ENCODE peak calls at places on chromosomes 12 and 14, in ten cellular contexts. One of them, this sample, is unnamed.

GRCh38 chr14:59897757-59898383 is 22.1 kb upstream of the LRRC9 start:
- DNase-seq in cerebellum: peak; percentile 37
- DNase-seq in NCI-H524: peak; percentile 68
- DNase-seq in stimulated activated CD4-positive, alpha-beta T cell treated with anti-CD3 and anti-CD28 coated beads, Interleukin-1b, Interleukin-23, amount 100 ng/mL, for 1 hour: no peak
- DNase-seq in kidney epithelial cell: no peak
- DNase-seq in Right ventricle myocardium superior: no peak
- DNase-seq in CD14-positive monocyte: peak; percentile 43
- DNase-seq in dermis blood vessel endothelial cell: peak; percentile 73
- DNase-seq in EH: peak; percentile 7
- DNase-seq in activated CD4-positive, alpha-beta T cell treated with anti-CD3 and anti-CD28 coated beads for 4 hours: no peak
- DNase-seq in this sample: peak; percentile 28

GRCh38 chr14:50395448-50395847 is 1.2 kb downstream of the CDKL1 start:
- DNase-seq in cerebellum: no peak
- DNase-seq in NCI-H524: no peak
- DNase-seq in stimulated activated CD4-positive, alpha-beta T cell treated with anti-CD3 and anti-CD28 coated beads, Interleukin-1b, Interleukin-23, amount 100 ng/mL, for 1 hour: no peak
- DNase-seq in kidney epithelial cell: no peak
- DNase-seq in Right ventricle myocardium superior: no peak
- DNase-seq in CD14-positive monocyte: no peak
- DNase-seq in dermis blood vessel endothelial cell: no peak
- DNase-seq in EH: peak; percentile 11
- DNase-seq in activated CD4-positive, alpha-beta T cell treated with anti-CD3 and anti-CD28 coated beads for 4 hours: no peak
- DNase-seq in this sample: peak; percentile 59

GRCh38 chr12:42862055-42862454 is 272.5 kb upstream of the PRICKLE1 start:
- DNase-seq in cerebellum: no peak
- DNase-seq in NCI-H524: no peak
- DNase-seq in stimulated activated CD4-positive, alpha-beta T cell treated with anti-CD3 and anti-CD28 coated beads, Interleukin-1b, Interleukin-23, amount 100 ng/mL, for 1 hour: no peak
- DNase-seq in kidney epithelial cell: peak; percentile 85
- DNase-seq in Right ventricle myocardium superior: no peak
- DNase-seq in CD14-positive monocyte: no peak
- DNase-seq in dermis blood vessel endothelial cell: peak; percentile 3
- DNase-seq in EH: peak; percentile 34
- DNase-seq in activated CD4-positive, alpha-beta T cell treated with anti-CD3 and anti-CD28 coated beads for 4 hours: no peak
- DNase-seq in this sample: no peak

GRCh38 chr14:102907980-102908730 is 14.3 kb upstream of the AMN start:
- DNase-seq in cerebellum: no peak
- DNase-seq in NCI-H524: no peak
- DNase-seq in stimulated activated CD4-positive, alpha-beta T cell treated with anti-CD3 and anti-CD28 coated beads, Interleukin-1b, Interleukin-23, amount 100 ng/mL, for 1 hour: no peak
- DNase-seq in kidney epithelial cell: no peak
- DNase-seq in Right ventricle myocardium superior: peak; percentile 41
- DNase-seq in CD14-positive monocyte: peak; percentile 43
- DNase-seq in dermis blood vessel endothelial cell: no peak
- DNase-seq in EH: no peak
- DNase-seq in activated CD4-positive, alpha-beta T cell treated with anti-CD3 and anti-CD28 coated beads for 4 hours: no peak
- DNase-seq in this sample: no peak

GRCh38 chr12:115930336-115930735 is 347.2 kb downstream of the MED13L start:
- DNase-seq in cerebellum: no peak
- DNase-seq in NCI-H524: no peak
- DNase-seq in stimulated activated CD4-positive, alpha-beta T cell treated with anti-CD3 and anti-CD28 coated beads, Interleukin-1b, Interleukin-23, amount 100 ng/mL, for 1 hour: no peak
- DNase-seq in kidney epithelial cell: no peak
- DNase-seq in Right ventricle myocardium superior: no peak
- DNase-seq in CD14-positive monocyte: no peak
- DNase-seq in dermis blood vessel endothelial cell: no peak
- DNase-seq in EH: no peak
- DNase-seq in activated CD4-positive, alpha-beta T cell treated with anti-CD3 and anti-CD28 coated beads for 4 hours: no peak
- DNase-seq in this sample: no peak

GRCh38 chr12:11798856-11799530 is 149.5 kb downstream of the ETV6 start:
- DNase-seq in cerebellum: no peak
- DNase-seq in NCI-H524: no peak
- DNase-seq in stimulated activated CD4-positive, alpha-beta T cell treated with anti-CD3 and anti-CD28 coated beads, Interleukin-1b, Interleukin-23, amount 100 ng/mL, for 1 hour: no peak
- DNase-seq in kidney epithelial cell: peak; percentile 83
- DNase-seq in Right ventricle myocardium superior: no peak
- DNase-seq in CD14-positive monocyte: no peak
- DNase-seq in dermis blood vessel endothelial cell: peak; percentile 97
- DNase-seq in EH: peak; percentile 98
- DNase-seq in activated CD4-positive, alpha-beta T cell treated with anti-CD3 and anti-CD28 coated beads for 4 hours: no peak
- DNase-seq in this sample: peak; percentile 74

GRCh38 chr12:26832817-26833691 is at the start of gene ITPR2:
- DNase-seq in cerebellum: peak; percentile 81
- DNase-seq in NCI-H524: peak; percentile 91
- DNase-seq in stimulated activated CD4-positive, alpha-beta T cell treated with anti-CD3 and anti-CD28 coated beads, Interleukin-1b, Interleukin-23, amount 100 ng/mL, for 1 hour: peak; percentile 88
- DNase-seq in kidney epithelial cell: peak; percentile 41
- DNase-seq in Right ventricle myocardium superior: peak; percentile 96
- DNase-seq in CD14-positive monocyte: peak; percentile 88
- DNase-seq in dermis blood vessel endothelial cell: peak; percentile 89
- DNase-seq in EH: peak; percentile 93
- DNase-seq in activated CD4-positive, alpha-beta T cell treated with anti-CD3 and anti-CD28 coated beads for 4 hours: peak; percentile 91
- DNase-seq in this sample: peak; percentile 95

GRCh38 chr12:11718768-11719253 is 69.3 kb downstream of the ETV6 start:
- DNase-seq in cerebellum: no peak
- DNase-seq in NCI-H524: no peak
- DNase-seq in stimulated activated CD4-positive, alpha-beta T cell treated with anti-CD3 and anti-CD28 coated beads, Interleukin-1b, Interleukin-23, amount 100 ng/mL, for 1 hour: no peak
- DNase-seq in kidney epithelial cell: peak; percentile 56
- DNase-seq in Right ventricle myocardium superior: no peak
- DNase-seq in CD14-positive monocyte: no peak
- DNase-seq in dermis blood vessel endothelial cell: peak; percentile 70
- DNase-seq in EH: peak; percentile 84
- DNase-seq in activated CD4-positive, alpha-beta T cell treated with anti-CD3 and anti-CD28 coated beads for 4 hours: no peak
- DNase-seq in this sample: peak; percentile 92

GRCh38 chr14:44966601-44967336 is 4.8 kb downstream of the TOGARAM1 start:
- DNase-seq in cerebellum: no peak
- DNase-seq in NCI-H524: no peak
- DNase-seq in stimulated activated CD4-positive, alpha-beta T cell treated with anti-CD3 and anti-CD28 coated beads, Interleukin-1b, Interleukin-23, amount 100 ng/mL, for 1 hour: no peak
- DNase-seq in kidney epithelial cell: no peak
- DNase-seq in Right ventricle myocardium superior: no peak
- DNase-seq in CD14-positive monocyte: no peak
- DNase-seq in dermis blood vessel endothelial cell: no peak
- DNase-seq in EH: no peak
- DNase-seq in activated CD4-positive, alpha-beta T cell treated with anti-CD3 and anti-CD28 coated beads for 4 hours: no peak
- DNase-seq in this sample: peak; percentile 13

GRCh38 chr14:35944847-35945246 is 118.7 kb downstream of the BRMS1L start:
- DNase-seq in cerebellum: no peak
- DNase-seq in NCI-H524: peak; percentile 15
- DNase-seq in stimulated activated CD4-positive, alpha-beta T cell treated with anti-CD3 and anti-CD28 coated beads, Interleukin-1b, Interleukin-23, amount 100 ng/mL, for 1 hour: no peak
- DNase-seq in kidney epithelial cell: no peak
- DNase-seq in Right ventricle myocardium superior: no peak
- DNase-seq in CD14-positive monocyte: no peak
- DNase-seq in dermis blood vessel endothelial cell: peak; percentile 2
- DNase-seq in EH: no peak
- DNase-seq in activated CD4-positive, alpha-beta T cell treated with anti-CD3 and anti-CD28 coated beads for 4 hours: no peak
- DNase-seq in this sample: no peak

GRCh38 chr14:50318031-50318626 is 6.0 kb downstream of the DMAC2L start:
- DNase-seq in cerebellum: peak; percentile 39
- DNase-seq in NCI-H524: no peak
- DNase-seq in stimulated activated CD4-positive, alpha-beta T cell treated with anti-CD3 and anti-CD28 coated beads, Interleukin-1b, Interleukin-23, amount 100 ng/mL, for 1 hour: no peak
- DNase-seq in kidney epithelial cell: no peak
- DNase-seq in Right ventricle myocardium superior: no peak
- DNase-seq in CD14-positive monocyte: no peak
- DNase-seq in dermis blood vessel endothelial cell: peak; percentile 73
- DNase-seq in EH: peak; percentile 57
- DNase-seq in activated CD4-positive, alpha-beta T cell treated with anti-CD3 and anti-CD28 coated beads for 4 hours: no peak
- DNase-seq in this sample: peak; percentile 82

GRCh38 chr14:56189306-56189705 is 71.1 kb downstream of the PELI2 start:
- DNase-seq in cerebellum: no peak
- DNase-seq in NCI-H524: no peak
- DNase-seq in stimulated activated CD4-positive, alpha-beta T cell treated with anti-CD3 and anti-CD28 coated beads, Interleukin-1b, Interleukin-23, amount 100 ng/mL, for 1 hour: no peak
- DNase-seq in kidney epithelial cell: peak; percentile 82
- DNase-seq in Right ventricle myocardium superior: no peak
- DNase-seq in CD14-positive monocyte: no peak
- DNase-seq in dermis blood vessel endothelial cell: peak; percentile 89
- DNase-seq in EH: peak; percentile 72
- DNase-seq in activated CD4-positive, alpha-beta T cell treated with anti-CD3 and anti-CD28 coated beads for 4 hours: no peak
- DNase-seq in this sample: peak; percentile 80

GRCh38 chr12:108772247-108772646 is 40.9 kb upstream of the CORO1C start:
- DNase-seq in cerebellum: no peak
- DNase-seq in NCI-H524: no peak
- DNase-seq in stimulated activated CD4-positive, alpha-beta T cell treated with anti-CD3 and anti-CD28 coated beads, Interleukin-1b, Interleukin-23, amount 100 ng/mL, for 1 hour: no peak
- DNase-seq in kidney epithelial cell: no peak
- DNase-seq in Right ventricle myocardium superior: peak; percentile 56
- DNase-seq in CD14-positive monocyte: no peak
- DNase-seq in dermis blood vessel endothelial cell: no peak
- DNase-seq in EH: no peak
- DNase-seq in activated CD4-positive, alpha-beta T cell treated with anti-CD3 and anti-CD28 coated beads for 4 hours: no peak
- DNase-seq in this sample: peak; percentile 22

GRCh38 chr12:85575115-85576096 is 260.8 kb downstream of the RASSF9 start:
- DNase-seq in cerebellum: peak; percentile 33
- DNase-seq in NCI-H524: peak; percentile 59
- DNase-seq in stimulated activated CD4-positive, alpha-beta T cell treated with anti-CD3 and anti-CD28 coated beads, Interleukin-1b, Interleukin-23, amount 100 ng/mL, for 1 hour: no peak
- DNase-seq in kidney epithelial cell: peak; percentile 19
- DNase-seq in Right ventricle myocardium superior: no peak
- DNase-seq in CD14-positive monocyte: no peak
- DNase-seq in dermis blood vessel endothelial cell: peak; percentile 86
- DNase-seq in EH: peak; percentile 64
- DNase-seq in activated CD4-positive, alpha-beta T cell treated with anti-CD3 and anti-CD28 coated beads for 4 hours: no peak
- DNase-seq in this sample: peak; percentile 70

GRCh38 chr12:26798013-26798412 is 35.0 kb downstream of the ITPR2 start:
- DNase-seq in cerebellum: no peak
- DNase-seq in NCI-H524: no peak
- DNase-seq in stimulated activated CD4-positive, alpha-beta T cell treated with anti-CD3 and anti-CD28 coated beads, Interleukin-1b, Interleukin-23, amount 100 ng/mL, for 1 hour: no peak
- DNase-seq in kidney epithelial cell: peak; percentile 64
- DNase-seq in Right ventricle myocardium superior: no peak
- DNase-seq in CD14-positive monocyte: no peak
- DNase-seq in dermis blood vessel endothelial cell: no peak
- DNase-seq in EH: peak; percentile 57
- DNase-seq in activated CD4-positive, alpha-beta T cell treated with anti-CD3 and anti-CD28 coated beads for 4 hours: no peak
- DNase-seq in this sample: no peak

GRCh38 chr12:3432176-3432742 is 58.7 kb upstream of the PRMT8 start:
- DNase-seq in cerebellum: no peak
- DNase-seq in NCI-H524: no peak
- DNase-seq in stimulated activated CD4-positive, alpha-beta T cell treated with anti-CD3 and anti-CD28 coated beads, Interleukin-1b, Interleukin-23, amount 100 ng/mL, for 1 hour: no peak
- DNase-seq in kidney epithelial cell: no peak
- DNase-seq in Right ventricle myocardium superior: no peak
- DNase-seq in CD14-positive monocyte: no peak
- DNase-seq in dermis blood vessel endothelial cell: peak; percentile 4
- DNase-seq in EH: peak; percentile 7
- DNase-seq in activated CD4-positive, alpha-beta T cell treated with anti-CD3 and anti-CD28 coated beads for 4 hours: no peak
- DNase-seq in this sample: no peak